ENCODE peak calls at places on chromosomes 2 and 18, in eight cellular contexts. H is upper lobe of right lung, Y is aorta, Q is neural progenitor cell, M is PC-9, R is A549, E is iPS DF 6.9, B is Karpas-422. Z is an unnamed sample.

GRCh38 chr18:24176727-24177416 is 38.0 kb downstream of the CABYR start:
- DNase-seq in M (no peak), B (peak), E (peak), H (peak), Y (peak), R (peak), Q (peak), Z (peak)

GRCh38 chr18:31225668-31226067 is 63.0 kb upstream of the DSC1 start:
- DNase-seq in E (peak), Q (peak), M (no peak), Y (peak), H (no peak), R (no peak), B (peak), Z (no peak)

GRCh38 chr2:85089464-85090072 is 43.6 kb upstream of the TCF7L1 start:
- DNase-seq in Q (no peak), H (no peak), Y (no peak), M (no peak), E (no peak), B (no peak), R (no peak), Z (no peak)

GRCh38 chr18:33573193-33573592 is 4.8 kb upstream of the ASXL3 start:
- DNase-seq in E (no peak), H (no peak), M (no peak), Y (no peak), B (no peak), R (no peak), Q (no peak), Z (no peak)

GRCh38 chr2:28273751-28274150 is 118.9 kb upstream of the FOSL2 start:
- DNase-seq in H (no peak), Q (no peak), E (no peak), B (no peak), M (peak), R (no peak), Y (no peak), Z (no peak)

GRCh38 chr18:27778441-27778840 is 398.5 kb downstream of the CDH2 start:
- DNase-seq in B (no peak), M (no peak), Q (peak), Y (no peak), R (no peak), E (no peak), H (no peak), Z (no peak)

GRCh38 chr2:174011796-174012195 is 46.6 kb upstream of the SP3 start:
- DNase-seq in E (no peak), Q (no peak), H (no peak), B (no peak), M (no peak), R (no peak), Y (no peak), Z (no peak)

GRCh38 chr18:13372405-13372995 is 153.9 kb downstream of the LDLRAD4 start:
- DNase-seq in E (no peak), R (no peak), M (no peak), H (no peak), Y (no peak), B (no peak), Q (no peak), Z (no peak)

GRCh38 chr2:69685321-69686048 is 41.9 kb upstream of the AAK1 start:
- DNase-seq in R (no peak), M (no peak), Q (no peak), Y (no peak), H (no peak), B (no peak), E (no peak), Z (no peak)

GRCh38 chr18:27604583-27604982 is 419.5 kb upstream of the CHST9 start:
- DNase-seq in H (no peak), R (no peak), M (no peak), Y (no peak), E (no peak), B (no peak), Q (no peak), Z (no peak)

GRCh38 chr2:43402002-43402401 is 175.6 kb upstream of the ZFP36L2 start:
- DNase-seq in H (no peak), B (peak), Q (no peak), E (no peak), M (no peak), R (no peak), Y (no peak), Z (no peak)

GRCh38 chr2:128422571-128422970 is 103.9 kb upstream of the HS6ST1 start:
- DNase-seq in E (no peak), B (no peak), H (peak), R (no peak), Y (peak), M (peak), Q (no peak), Z (peak)

GRCh38 chr2:69159988-69160387 is 147.0 kb downstream of the ANTXR1 start:
- DNase-seq in B (no peak), M (no peak), Y (no peak), H (no peak), Q (peak), R (no peak), E (no peak), Z (no peak)

GRCh38 chr2:195319112-195319460 is 337.9 kb upstream of the SLC39A10 start:
- DNase-seq in R (peak), B (no peak), M (no peak), E (no peak), Y (no peak), Q (no peak), H (no peak), Z (no peak)

GRCh38 chr2:211258646-211259335 is 702.4 kb downstream of the CPS1 start:
- DNase-seq in B (no peak), Y (no peak), R (no peak), M (no peak), H (no peak), Q (no peak), E (no peak), Z (no peak)

GRCh38 chr2:1348789-1349188 is 64.5 kb upstream of the TPO start:
- DNase-seq in E (no peak), H (no peak), R (no peak), Y (no peak), B (no peak), Q (no peak), M (no peak), Z (no peak)

GRCh38 chr18:67232991-67233390 is 283.5 kb downstream of the DSEL start:
- DNase-seq in Y (no peak), H (no peak), R (no peak), B (no peak), Q (no peak), M (no peak), E (no peak), Z (no peak)
- H3K27ac ChIP-seq in Y (no peak), H (no peak), R (no peak), B (no peak), Q (no peak), M (no peak), E (no peak), Z (no peak)

DNA sequence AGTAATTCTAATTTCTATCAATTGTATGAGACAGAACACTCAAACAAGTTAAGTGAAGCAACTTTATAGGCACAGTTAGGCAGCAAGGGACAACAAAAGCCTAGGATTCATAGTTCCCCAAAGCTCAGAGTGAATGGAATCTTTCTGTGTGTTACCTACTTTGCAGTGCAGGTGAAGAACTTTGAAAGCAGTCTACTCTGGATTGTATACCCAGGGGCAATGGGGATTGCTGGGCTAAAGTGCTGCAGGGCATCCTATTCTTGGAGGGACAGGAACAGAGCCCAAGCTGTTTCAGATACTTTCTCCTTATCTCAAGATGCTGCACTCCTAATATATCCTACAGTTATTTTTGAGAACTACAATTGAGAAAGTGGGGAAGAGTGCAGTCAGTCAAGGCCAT is 207.6 kb downstream of the PLCL1 start:
- DNase-seq in Y (no peak), B (no peak), Q (no peak), M (no peak), H (no peak), E (no peak), R (no peak), Z (no peak)
- H3K27ac ChIP-seq in Y (no peak), B (no peak), Q (no peak), M (no peak), H (no peak), E (no peak), R (no peak), Z (no peak)

DNA sequence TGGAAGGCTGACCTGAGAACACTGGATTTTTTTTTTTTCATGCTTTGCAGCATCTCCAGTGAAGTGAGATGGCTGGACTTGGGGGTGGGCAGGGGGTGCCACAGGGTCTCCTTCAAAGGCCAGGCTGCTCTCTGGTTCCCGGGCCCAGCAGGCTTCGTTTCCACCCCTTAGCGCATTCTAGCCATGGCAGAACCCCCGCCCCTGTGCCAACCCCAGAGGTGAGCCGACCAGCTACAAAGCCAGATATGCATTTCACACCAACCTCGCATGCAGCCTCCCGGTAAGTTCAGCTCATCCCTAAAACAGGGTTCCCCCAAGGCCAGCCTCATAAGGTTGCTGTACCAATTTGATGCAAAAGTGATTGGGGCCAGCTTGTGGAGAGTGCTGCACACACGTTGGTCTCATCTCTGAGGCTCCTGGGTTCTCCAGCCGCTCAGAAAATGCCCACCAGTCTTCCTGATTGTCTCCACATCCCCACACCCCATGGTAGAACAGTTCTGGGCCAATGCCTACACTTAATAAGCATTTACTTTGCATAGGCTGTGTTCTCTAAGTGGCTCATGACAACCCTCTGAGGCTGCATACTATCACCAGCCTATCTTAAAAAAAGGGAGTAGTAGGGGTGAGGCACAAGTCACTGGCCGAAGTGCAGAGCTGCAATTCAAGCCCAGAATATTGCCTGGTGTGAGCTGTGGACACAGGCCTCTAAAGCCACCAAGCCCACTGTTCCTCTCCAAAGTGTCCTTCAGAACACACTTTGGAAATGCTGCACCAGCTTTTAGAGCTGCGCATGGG is 23.3 kb downstream of the SMAD7 start:
- DNase-seq in B (peak), Q (no peak), H (no peak), Y (no peak), E (no peak), R (no peak), M (no peak), Z (no peak)
- H3K27ac ChIP-seq in B (peak), Q (no peak), H (peak), Y (no peak), E (no peak), R (peak), M (no peak), Z (peak)

GRCh38 chr2:218885981-218886447 is 5.4 kb downstream of the WNT10A start:
- DNase-seq in M (no peak), E (no peak), Y (no peak), B (peak), H (no peak), Q (no peak), R (no peak), Z (no peak)
- H3K27ac ChIP-seq in M (no peak), E (no peak), Y (no peak), B (no peak), H (no peak), Q (no peak), R (no peak), Z (no peak)

GRCh38 chr2:226656367-226656766 is 143.3 kb downstream of the IRS1 start:
- DNase-seq in Y (no peak), H (no peak), B (no peak), R (no peak), M (no peak), Q (no peak), E (no peak), Z (no peak)
- H3K27ac ChIP-seq in Y (no peak), H (no peak), B (no peak), R (peak), M (no peak), Q (no peak), E (no peak), Z (no peak)

Z was measured in tibial artery.